ENCODE peak calls at places on chromosomes 6 and 20, in eight cellular contexts. V, Z, Y, P, R, I, O and E are unnamed samples. For H3K36me3 and H3K4me1, the result is how much of the 10 kb centered on the place peaks cover.

GRCh38 chr6:39048481-39049399 is at the start of gene GLP1R:
- DNase-seq in Z (peak), O (no peak), P (peak), V (peak), I (no peak), Y (peak), R (peak), E (no peak)

GRCh38 chr6:161903584-161904232 is 629.8 kb upstream of the AGPAT4 start:
- DNase-seq in I (no peak), Z (no peak), O (no peak), P (no peak), R (no peak), Y (no peak), V (no peak), E (no peak)

GRCh38 chr20:2846698-2847097 is 6.2 kb downstream of the VPS16 start:
- DNase-seq in R (no peak), I (no peak), V (no peak), Y (no peak), P (no peak), O (no peak), Z (no peak), E (no peak)

GRCh38 chr6:2850480-2851150 is 9.0 kb upstream of the SERPINB1 start:
- DNase-seq in O (no peak), Y (no peak), V (no peak), Z (no peak), R (no peak), I (no peak), P (no peak), E (peak)

GRCh38 chr6:87808005-87808757 is 106.1 kb upstream of the AKIRIN2 start:
- DNase-seq in Z (no peak), Y (no peak), R (no peak), P (no peak), O (peak), I (no peak), V (no peak), E (peak)

GRCh38 chr20:25147716-25148115 is 47.8 kb upstream of the ENTPD6 start:
- DNase-seq in I (no peak), R (no peak), Y (peak), P (no peak), V (no peak), O (no peak), Z (no peak), E (no peak)

GRCh38 chr6:133100870-133101269 is 140.3 kb upstream of the EYA4 start:
- DNase-seq in I (no peak), O (no peak), Y (no peak), Z (no peak), R (no peak), P (no peak), V (no peak), E (no peak)

GRCh38 chr20:48760403-48760889 is 67.4 kb downstream of the PREX1 start:
- DNase-seq in I (no peak), Y (no peak), V (no peak), R (no peak), Z (no peak), O (peak), P (no peak), E (no peak)

DNA sequence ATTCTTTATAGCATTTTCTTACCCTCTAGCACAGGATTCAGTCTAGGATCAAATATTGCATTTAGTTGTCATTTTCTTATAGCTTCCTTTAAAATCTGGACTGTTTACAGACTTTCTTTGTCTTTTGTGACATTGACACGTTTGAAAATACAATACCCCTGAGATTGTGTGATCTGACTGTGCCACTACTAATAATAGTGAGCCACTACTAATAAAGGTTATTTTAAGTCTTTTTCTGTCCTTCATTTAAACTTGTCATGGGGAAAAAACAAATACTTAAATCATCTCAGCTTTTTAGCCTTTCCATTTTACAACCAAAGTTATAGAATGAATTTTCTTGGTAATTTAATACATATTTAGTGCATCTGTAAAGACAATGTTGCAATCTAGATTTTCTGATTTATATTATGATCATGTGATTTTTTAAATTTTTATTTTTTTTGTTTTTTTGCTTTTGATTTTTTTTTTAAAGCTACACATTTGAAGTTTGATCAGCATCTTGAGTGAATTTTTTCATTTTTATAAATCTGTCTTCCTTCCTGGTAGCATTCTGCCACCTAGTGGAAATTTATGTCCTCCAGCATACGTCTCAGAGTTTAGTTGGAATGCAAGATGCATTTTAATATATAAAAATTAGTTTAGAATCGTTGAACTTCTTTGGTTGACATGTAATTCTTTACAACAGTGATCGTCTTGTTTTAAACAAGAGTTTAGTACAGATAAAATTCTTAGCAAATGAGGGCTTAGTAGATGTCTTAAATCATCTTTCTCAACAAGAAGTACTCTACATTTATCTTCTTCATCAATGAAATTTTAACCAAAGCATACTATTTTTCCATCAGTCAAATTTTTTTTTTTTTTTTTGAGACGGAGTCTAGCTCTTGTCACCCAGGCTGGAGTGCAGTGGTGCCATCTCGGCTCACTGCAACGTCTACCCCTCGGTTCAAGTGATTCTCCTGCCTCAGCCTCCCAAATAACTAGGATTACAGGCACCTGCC is 119.4 kb downstream of the NCOA3 start:
- DNase-seq in V (no peak), Z (no peak), R (peak), I (no peak), O (peak), P (peak), Y (peak), E (peak)
- H3K36me3 ChIP-seq in V (under half), Z (under half), R (under half), I (under half), O (under half), P (under half), Y (under half), E (under half)

DNA sequence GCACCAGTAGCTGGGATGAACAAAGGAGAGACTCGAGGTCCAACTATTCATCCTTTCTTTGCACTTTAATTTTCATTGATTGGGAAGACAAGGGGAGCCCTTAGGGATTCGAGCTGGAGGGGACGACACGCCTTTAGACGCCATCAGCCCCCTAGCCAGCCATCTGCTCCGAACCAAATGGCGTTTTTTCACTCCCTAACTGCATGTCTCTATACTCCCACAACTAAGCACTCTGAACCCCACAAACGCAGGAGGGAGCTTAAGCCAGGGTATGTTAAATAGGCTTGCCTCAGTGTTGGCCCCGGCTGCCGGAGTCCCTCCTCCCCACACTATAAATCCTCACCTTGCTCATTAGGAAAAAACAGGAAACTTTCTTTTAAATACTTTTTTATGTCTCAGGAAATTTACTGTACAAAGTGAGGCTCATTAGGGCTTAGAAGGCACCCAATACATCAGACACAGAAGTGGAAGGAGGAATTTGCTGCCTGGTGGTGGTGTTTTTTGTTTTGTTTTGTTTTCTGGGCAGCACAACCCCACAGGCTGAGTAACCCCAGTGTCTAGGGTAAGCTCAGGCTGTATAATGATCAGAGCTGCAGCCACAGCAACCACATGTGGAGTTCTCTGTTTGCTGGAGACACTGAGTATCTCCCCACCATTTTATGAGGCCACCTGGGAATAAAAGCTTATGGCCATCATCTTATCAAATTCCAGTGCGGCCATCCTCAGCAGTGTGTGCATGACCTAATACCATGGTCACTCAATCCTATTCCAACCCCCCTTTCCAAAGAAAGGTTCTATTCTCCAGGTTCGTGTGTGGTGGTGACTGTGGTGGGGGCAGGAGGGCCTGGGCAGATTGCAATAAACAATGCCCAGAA is 3.2 kb upstream of the DLL1 start:
- DNase-seq in I (no peak), P (peak), V (no peak), O (no peak), Y (no peak), R (no peak), Z (no peak), E (no peak)
- H3K4me3 ChIP-seq in I (no peak), P (peak), V (no peak), O (no peak), Y (peak), R (no peak), Z (no peak), E (no peak)

GRCh38 chr20:37297066-37297736 is 7.7 kb downstream of the MANBAL start:
- DNase-seq in I (no peak), R (no peak), P (no peak), Z (no peak), O (no peak), V (no peak), Y (no peak), E (no peak)

GRCh38 chr20:37295001-37295400 is 5.5 kb downstream of the MANBAL start:
- DNase-seq in R (peak), P (no peak), Y (no peak), I (no peak), V (no peak), Z (no peak), O (no peak), E (no peak)

GRCh38 chr20:37296371-37296770 is 6.9 kb downstream of the MANBAL start:
- DNase-seq in O (no peak), I (no peak), P (no peak), Z (no peak), Y (no peak), R (no peak), V (no peak), E (no peak)

GRCh38 chr20:37294262-37294981 is 5.0 kb downstream of the MANBAL start:
- DNase-seq in O (no peak), R (no peak), I (no peak), Z (no peak), Y (no peak), V (no peak), P (no peak), E (peak)

GRCh38 chr20:37295595-37295994 is 6.1 kb downstream of the MANBAL start:
- DNase-seq in P (no peak), R (no peak), Z (no peak), I (no peak), V (no peak), O (no peak), Y (peak), E (no peak)
- H3K4me1 ChIP-seq in P (under half), R (under half), Z (half or more), I (half or more), V (under half), O (under half), Y (under half), E (under half)

DNA sequence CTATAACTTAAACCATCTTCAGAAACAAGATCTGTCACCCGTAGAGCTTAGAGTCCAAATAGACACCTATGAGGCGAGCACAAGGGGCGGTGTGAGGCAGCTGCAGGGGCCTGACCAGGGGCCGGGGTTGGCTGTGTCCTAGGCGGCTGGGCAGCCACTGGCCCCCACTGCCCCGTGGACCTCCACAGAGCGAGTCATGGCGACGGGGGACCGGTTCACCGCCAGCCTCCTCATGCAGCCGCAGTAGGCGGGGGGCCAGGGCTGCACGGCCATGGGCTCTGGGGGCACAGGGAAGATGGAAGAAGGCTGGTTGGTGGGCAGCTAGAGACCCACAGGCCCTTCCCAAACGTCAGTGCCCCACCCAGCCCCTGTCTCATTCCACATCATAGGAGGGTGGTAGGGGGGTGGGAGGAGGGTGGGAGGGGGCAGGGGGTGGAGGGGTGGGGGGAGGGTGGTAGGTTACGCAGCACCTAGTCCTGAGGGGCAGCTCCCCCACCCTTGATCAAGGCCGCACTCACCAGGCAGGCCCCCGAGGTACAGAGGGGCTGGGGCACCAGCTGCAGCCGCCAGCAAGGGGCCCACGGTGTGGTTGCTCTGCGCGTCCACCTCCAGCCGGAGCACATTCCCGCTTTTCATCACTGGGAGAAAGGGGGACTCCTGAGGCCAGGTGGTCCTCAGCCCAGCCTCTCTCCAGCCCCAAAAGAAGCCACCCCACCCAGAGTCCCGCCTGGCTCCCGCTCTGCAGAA is 6.6 kb downstream of the ADRM1 start:
- DNase-seq in O (no peak), P (no peak), Y (no peak), Z (no peak), I (no peak), V (no peak), R (no peak), E (no peak)
- H3K36me3 ChIP-seq in O (under half), P (half or more), Y (under half), Z (under half), I (under half), V (half or more), R (half or more), E (half or more)

DNA sequence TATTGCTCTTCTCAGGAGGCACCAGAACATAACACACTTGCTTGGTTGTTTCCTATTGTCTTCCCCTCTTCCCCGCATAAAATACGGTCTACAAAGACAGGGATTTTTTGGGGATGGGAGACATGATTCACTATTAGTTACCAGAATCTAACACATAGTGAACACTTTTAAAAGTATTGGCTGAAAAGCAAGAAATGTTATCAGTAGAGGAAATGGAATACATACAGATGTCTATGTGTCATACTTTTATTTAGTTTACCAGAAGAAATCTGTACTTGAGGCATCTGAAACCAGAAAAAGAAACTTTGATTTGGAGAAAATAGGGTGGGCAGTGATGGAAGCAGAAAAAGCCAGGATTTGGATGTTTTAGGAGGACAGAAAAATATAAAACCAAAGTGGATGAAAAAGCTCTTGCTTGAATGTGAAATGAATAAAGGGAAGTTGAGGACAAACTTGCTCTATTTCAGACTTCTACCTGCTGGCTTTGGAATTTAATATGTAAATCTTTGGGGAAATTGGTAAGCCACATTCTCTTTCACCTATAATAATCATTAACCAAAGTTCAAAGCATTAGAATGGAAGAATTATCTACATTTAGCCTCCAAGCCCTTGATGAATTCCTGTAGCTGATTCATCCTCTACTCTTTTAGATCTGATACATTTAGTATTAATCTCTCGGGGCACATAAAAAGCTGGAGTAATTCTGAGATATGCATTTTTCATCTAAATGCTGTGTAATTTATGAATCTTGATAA is 82.6 kb downstream of the DOK5 start:
- DNase-seq in R (no peak), O (no peak), Z (no peak), I (no peak), Y (no peak), P (no peak), V (no peak), E (no peak)
- H3K4me3 ChIP-seq in R (no peak), O (no peak), Z (no peak), I (no peak), Y (no peak), P (no peak), V (no peak), E (no peak)

GRCh38 chr6:109236140-109237081 is 141.1 kb downstream of the CEP57L1 start:
- DNase-seq in Z (peak), P (peak), O (peak), I (no peak), V (peak), Y (peak), R (peak), E (no peak)
- H3K4me1 ChIP-seq in Z (under half), P (under half), O (under half), I (half or more), V (under half), Y (under half), R (half or more), E (under half)

DNA sequence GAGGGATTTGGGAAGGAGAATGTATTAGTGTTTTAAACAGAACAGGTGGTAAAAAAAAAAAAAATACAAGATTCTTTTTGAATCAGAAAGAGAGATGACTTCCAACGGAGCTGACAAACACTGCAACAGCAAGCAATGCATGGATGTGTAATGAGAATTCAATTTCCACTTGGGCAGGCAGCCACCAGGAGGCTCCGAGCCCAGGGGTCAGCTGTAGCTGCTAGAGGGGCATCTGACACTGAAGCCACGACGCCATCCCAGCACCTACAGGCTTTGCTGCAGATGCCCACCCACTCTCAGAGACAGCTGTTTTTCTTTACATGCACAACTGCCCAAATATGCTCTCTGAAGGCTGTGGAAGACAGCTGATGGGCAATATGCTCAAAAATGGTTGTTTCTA is 75.4 kb downstream of the ELOVL5 start:
- DNase-seq in O (no peak), Y (peak), Z (no peak), I (no peak), R (no peak), V (no peak), P (no peak), E (no peak)
- H3K36me3 ChIP-seq in O (half or more), Y (under half), Z (under half), I (under half), R (half or more), V (under half), P (under half), E (under half)

DNA sequence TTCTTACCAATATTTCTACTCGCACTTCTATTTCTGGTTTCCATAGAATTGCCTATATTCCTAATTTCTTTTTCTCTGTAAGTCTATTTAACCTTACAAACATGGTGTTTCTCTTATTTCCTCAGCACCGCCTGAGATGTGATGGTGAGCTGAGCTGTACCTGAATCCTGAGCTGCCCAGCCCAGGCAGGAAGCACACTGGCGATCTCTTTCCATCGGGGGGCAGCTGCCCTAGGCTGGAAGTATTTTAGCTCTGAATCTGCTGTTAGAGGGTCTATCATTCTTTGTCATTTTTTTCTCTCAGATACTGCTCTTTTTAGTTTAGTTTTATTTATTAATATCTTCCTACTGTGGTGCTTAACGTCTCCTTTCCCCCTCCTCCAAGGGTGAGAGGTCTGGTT is 173.4 kb upstream of the SLC35B3 start:
- DNase-seq in R (no peak), Y (peak), Z (no peak), I (no peak), P (no peak), V (no peak), O (no peak), E (no peak)
- H3K4me3 ChIP-seq in R (no peak), Y (no peak), Z (no peak), I (no peak), P (no peak), V (no peak), O (no peak), E (no peak)